ENCODE peak calls at places on chromosomes 4 and X, in six cellular contexts. One of them, this sample, is unnamed.

GRCh38 chr4:143773998-143774898 is 73.8 kb upstream of the FREM3 start:
- DNase-seq in SK-MEL-5: peak; percentile 79
- DNase-seq in mucosa of descending colon: peak; percentile 37
- DNase-seq in iris pigment epithelial cell: peak; percentile 72
- DNase-seq in activated naive CD8-positive, alpha-beta T cell treated with anti-CD3 and anti-CD28 coated beads, Interleukin-2, amount 50 U/mL, for 24 hours: peak; percentile 34
- DNase-seq in amniotic stem cell: peak; percentile 27
- DNase-seq in this sample: peak; percentile 26

GRCh38 chrX:53071064-53071463 is 11.1 kb upstream of the TSPYL2 start:
- DNase-seq in mucosa of descending colon: no peak
- DNase-seq in activated naive CD8-positive, alpha-beta T cell treated with anti-CD3 and anti-CD28 coated beads, Interleukin-2, amount 50 U/mL, for 24 hours: no peak
- DNase-seq in iris pigment epithelial cell: no peak
- DNase-seq in SK-MEL-5: no peak
- DNase-seq in amniotic stem cell: no peak
- DNase-seq in this sample: no peak

GRCh38 chr4:34269593-34269992 is 1974.7 kb downstream of the ARAP2 start:
- DNase-seq in SK-MEL-5: no peak
- DNase-seq in activated naive CD8-positive, alpha-beta T cell treated with anti-CD3 and anti-CD28 coated beads, Interleukin-2, amount 50 U/mL, for 24 hours: no peak
- DNase-seq in iris pigment epithelial cell: no peak
- DNase-seq in amniotic stem cell: no peak
- DNase-seq in mucosa of descending colon: no peak
- DNase-seq in this sample: no peak

GRCh38 chr4:74659576-74660411 is 134.5 kb downstream of the BTC start:
- DNase-seq in iris pigment epithelial cell: peak; percentile 100
- DNase-seq in amniotic stem cell: peak; percentile 91
- DNase-seq in SK-MEL-5: peak; percentile 65
- DNase-seq in activated naive CD8-positive, alpha-beta T cell treated with anti-CD3 and anti-CD28 coated beads, Interleukin-2, amount 50 U/mL, for 24 hours: no peak
- DNase-seq in mucosa of descending colon: no peak
- DNase-seq in this sample: peak; percentile 24

GRCh38 chrX:99033226-99033901 is 1376.7 kb downstream of the PCDH19 start:
- DNase-seq in SK-MEL-5: no peak
- DNase-seq in iris pigment epithelial cell: no peak
- DNase-seq in amniotic stem cell: no peak
- DNase-seq in mucosa of descending colon: no peak
- DNase-seq in activated naive CD8-positive, alpha-beta T cell treated with anti-CD3 and anti-CD28 coated beads, Interleukin-2, amount 50 U/mL, for 24 hours: no peak
- DNase-seq in this sample: no peak

GRCh38 chrX:154327026-154327820 is 31.6 kb downstream of the TKTL1 start:
- DNase-seq in amniotic stem cell: no peak
- DNase-seq in SK-MEL-5: no peak
- DNase-seq in activated naive CD8-positive, alpha-beta T cell treated with anti-CD3 and anti-CD28 coated beads, Interleukin-2, amount 50 U/mL, for 24 hours: no peak
- DNase-seq in mucosa of descending colon: no peak
- DNase-seq in iris pigment epithelial cell: no peak
- DNase-seq in this sample: no peak

GRCh38 chrX:121283921-121284320 is 236.5 kb downstream of the GLUD2 start:
- DNase-seq in activated naive CD8-positive, alpha-beta T cell treated with anti-CD3 and anti-CD28 coated beads, Interleukin-2, amount 50 U/mL, for 24 hours: no peak
- DNase-seq in amniotic stem cell: no peak
- DNase-seq in mucosa of descending colon: no peak
- DNase-seq in iris pigment epithelial cell: no peak
- DNase-seq in SK-MEL-5: no peak
- DNase-seq in this sample: no peak

GRCh38 chrX:44183329-44183728 is 160.1 kb downstream of the EFHC2 start:
- DNase-seq in activated naive CD8-positive, alpha-beta T cell treated with anti-CD3 and anti-CD28 coated beads, Interleukin-2, amount 50 U/mL, for 24 hours: no peak
- DNase-seq in iris pigment epithelial cell: no peak
- DNase-seq in mucosa of descending colon: no peak
- DNase-seq in SK-MEL-5: peak; percentile 30
- DNase-seq in amniotic stem cell: no peak
- DNase-seq in this sample: no peak

GRCh38 chrX:66622209-66622608 is 16.7 kb downstream of the EDA2R start:
- DNase-seq in SK-MEL-5: no peak
- DNase-seq in iris pigment epithelial cell: peak; percentile 44
- DNase-seq in activated naive CD8-positive, alpha-beta T cell treated with anti-CD3 and anti-CD28 coated beads, Interleukin-2, amount 50 U/mL, for 24 hours: no peak
- DNase-seq in amniotic stem cell: no peak
- DNase-seq in mucosa of descending colon: no peak
- DNase-seq in this sample: no peak

GRCh38 chr4:4457803-4458550 is 71.1 kb downstream of the NSG1 start:
- DNase-seq in activated naive CD8-positive, alpha-beta T cell treated with anti-CD3 and anti-CD28 coated beads, Interleukin-2, amount 50 U/mL, for 24 hours: no peak
- DNase-seq in SK-MEL-5: no peak
- DNase-seq in amniotic stem cell: no peak
- DNase-seq in mucosa of descending colon: no peak
- DNase-seq in iris pigment epithelial cell: peak; percentile 86
- DNase-seq in this sample: no peak

GRCh38 chr4:54941994-54942552 is 183.3 kb downstream of the KDR start:
- DNase-seq in mucosa of descending colon: no peak
- DNase-seq in iris pigment epithelial cell: no peak
- DNase-seq in amniotic stem cell: no peak
- DNase-seq in activated naive CD8-positive, alpha-beta T cell treated with anti-CD3 and anti-CD28 coated beads, Interleukin-2, amount 50 U/mL, for 24 hours: peak; percentile 14
- DNase-seq in SK-MEL-5: no peak
- DNase-seq in this sample: no peak

GRCh38 chrX:95383778-95384177 is 1300.9 kb upstream of the DIAPH2 start:
- DNase-seq in amniotic stem cell: no peak
- DNase-seq in iris pigment epithelial cell: no peak
- DNase-seq in activated naive CD8-positive, alpha-beta T cell treated with anti-CD3 and anti-CD28 coated beads, Interleukin-2, amount 50 U/mL, for 24 hours: no peak
- DNase-seq in SK-MEL-5: no peak
- DNase-seq in mucosa of descending colon: no peak
- DNase-seq in this sample: no peak

GRCh38 chr4:52103314-52103713 is 52.2 kb downstream of the SPATA18 start:
- DNase-seq in amniotic stem cell: no peak
- DNase-seq in iris pigment epithelial cell: no peak
- DNase-seq in SK-MEL-5: peak; percentile 36
- DNase-seq in activated naive CD8-positive, alpha-beta T cell treated with anti-CD3 and anti-CD28 coated beads, Interleukin-2, amount 50 U/mL, for 24 hours: no peak
- DNase-seq in mucosa of descending colon: no peak
- DNase-seq in this sample: no peak

GRCh38 chrX:17591741-17592110 is 145.6 kb upstream of the SCML1 start:
- DNase-seq in activated naive CD8-positive, alpha-beta T cell treated with anti-CD3 and anti-CD28 coated beads, Interleukin-2, amount 50 U/mL, for 24 hours: no peak
- DNase-seq in iris pigment epithelial cell: peak; percentile 51
- DNase-seq in amniotic stem cell: no peak
- DNase-seq in SK-MEL-5: no peak
- DNase-seq in mucosa of descending colon: no peak
- DNase-seq in this sample: no peak

GRCh38 chrX:55127692-55128091 is 38.9 kb downstream of the PAGE2 start:
- DNase-seq in amniotic stem cell: no peak
- DNase-seq in activated naive CD8-positive, alpha-beta T cell treated with anti-CD3 and anti-CD28 coated beads, Interleukin-2, amount 50 U/mL, for 24 hours: no peak
- DNase-seq in iris pigment epithelial cell: peak; percentile 34
- DNase-seq in SK-MEL-5: peak; percentile 17
- DNase-seq in mucosa of descending colon: no peak
- DNase-seq in this sample: no peak

GRCh38 chrX:12480956-12481355 is 310.3 kb upstream of the PRPS2 start:
- DNase-seq in SK-MEL-5: no peak
- DNase-seq in mucosa of descending colon: no peak
- DNase-seq in iris pigment epithelial cell: no peak
- DNase-seq in amniotic stem cell: no peak
- DNase-seq in activated naive CD8-positive, alpha-beta T cell treated with anti-CD3 and anti-CD28 coated beads, Interleukin-2, amount 50 U/mL, for 24 hours: no peak
- DNase-seq in this sample: no peak

GRCh38 chr4:8583655-8584025 is 3.4 kb downstream of the GPR78 start:
- DNase-seq in SK-MEL-5: no peak
- DNase-seq in mucosa of descending colon: no peak
- DNase-seq in iris pigment epithelial cell: no peak
- DNase-seq in amniotic stem cell: no peak
- DNase-seq in activated naive CD8-positive, alpha-beta T cell treated with anti-CD3 and anti-CD28 coated beads, Interleukin-2, amount 50 U/mL, for 24 hours: no peak
- DNase-seq in this sample: no peak

GRCh38 chr4:41359069-41359769 is 102.5 kb downstream of the UCHL1 start:
- DNase-seq in activated naive CD8-positive, alpha-beta T cell treated with anti-CD3 and anti-CD28 coated beads, Interleukin-2, amount 50 U/mL, for 24 hours: no peak
- DNase-seq in SK-MEL-5: peak; percentile 24
- DNase-seq in mucosa of descending colon: no peak
- DNase-seq in amniotic stem cell: no peak
- DNase-seq in iris pigment epithelial cell: no peak
- DNase-seq in this sample: no peak

GRCh38 chr4:112514079-112514448 is 1.9 kb downstream of the NEUROG2 start:
- DNase-seq in amniotic stem cell: no peak
- DNase-seq in mucosa of descending colon: no peak
- DNase-seq in activated naive CD8-positive, alpha-beta T cell treated with anti-CD3 and anti-CD28 coated beads, Interleukin-2, amount 50 U/mL, for 24 hours: no peak
- DNase-seq in iris pigment epithelial cell: no peak
- DNase-seq in SK-MEL-5: peak; percentile 5
- DNase-seq in this sample: no peak

GRCh38 chrX:115423091-115423490 is 133.6 kb downstream of the LUZP4 start:
- DNase-seq in mucosa of descending colon: no peak
- DNase-seq in iris pigment epithelial cell: no peak
- DNase-seq in SK-MEL-5: no peak
- DNase-seq in activated naive CD8-positive, alpha-beta T cell treated with anti-CD3 and anti-CD28 coated beads, Interleukin-2, amount 50 U/mL, for 24 hours: no peak
- DNase-seq in amniotic stem cell: no peak
- DNase-seq in this sample: no peak

GRCh38 chr4:154999950-155000578 is 208.4 kb upstream of the NPY2R start:
- DNase-seq in SK-MEL-5: no peak
- DNase-seq in activated naive CD8-positive, alpha-beta T cell treated with anti-CD3 and anti-CD28 coated beads, Interleukin-2, amount 50 U/mL, for 24 hours: no peak
- DNase-seq in amniotic stem cell: no peak
- DNase-seq in mucosa of descending colon: no peak
- DNase-seq in iris pigment epithelial cell: no peak
- DNase-seq in this sample: no peak

GRCh38 chrX:13212191-13212651 is 107.6 kb downstream of the ATXN3L start:
- DNase-seq in SK-MEL-5: no peak
- DNase-seq in activated naive CD8-positive, alpha-beta T cell treated with anti-CD3 and anti-CD28 coated beads, Interleukin-2, amount 50 U/mL, for 24 hours: no peak
- DNase-seq in amniotic stem cell: no peak
- DNase-seq in mucosa of descending colon: no peak
- DNase-seq in iris pigment epithelial cell: no peak
- DNase-seq in this sample: no peak

GRCh38 chr4:60034371-60034770 is 1165.8 kb upstream of the ADGRL3 start:
- DNase-seq in activated naive CD8-positive, alpha-beta T cell treated with anti-CD3 and anti-CD28 coated beads, Interleukin-2, amount 50 U/mL, for 24 hours: no peak
- DNase-seq in SK-MEL-5: no peak
- DNase-seq in amniotic stem cell: no peak
- DNase-seq in iris pigment epithelial cell: no peak
- DNase-seq in mucosa of descending colon: no peak
- DNase-seq in this sample: peak; percentile 7

GRCh38 chrX:24498181-24498580 is 33.1 kb downstream of the PDK3 start:
- DNase-seq in SK-MEL-5: peak; percentile 68
- DNase-seq in iris pigment epithelial cell: no peak
- DNase-seq in amniotic stem cell: no peak
- DNase-seq in activated naive CD8-positive, alpha-beta T cell treated with anti-CD3 and anti-CD28 coated beads, Interleukin-2, amount 50 U/mL, for 24 hours: no peak
- DNase-seq in mucosa of descending colon: no peak
- DNase-seq in this sample: no peak

GRCh38 chrX:15468036-15468435 is 25.1 kb downstream of the PIR start:
- DNase-seq in iris pigment epithelial cell: peak; percentile 57
- DNase-seq in SK-MEL-5: no peak
- DNase-seq in mucosa of descending colon: no peak
- DNase-seq in amniotic stem cell: no peak
- DNase-seq in activated naive CD8-positive, alpha-beta T cell treated with anti-CD3 and anti-CD28 coated beads, Interleukin-2, amount 50 U/mL, for 24 hours: no peak
- DNase-seq in this sample: no peak

This sample was measured in pancreas.